ENCODE peak calls at places on chromosomes 1 and 21, in seven cellular contexts. H, B, J, I, K, T and G are unnamed samples. For H3K4me1 and H3K27me3, the result is how much of the 10 kb centered on the place peaks cover.

GRCh38 chr1:31354266-31354665 is 18.6 kb downstream of the FABP3 start:
- DNase-seq in B (no peak), H (no peak), J (no peak), I (no peak), T (no peak), K (no peak), G (peak)

GRCh38 chr1:70411360-70411844 is 334 bp downstream of the CTH start:
- DNase-seq in I (no peak), K (no peak), B (peak), H (no peak), J (peak), T (no peak), G (peak)

GRCh38 chr21:37459575-37459974 is 93.0 kb downstream of the DYRK1A start:
- DNase-seq in K (no peak), T (no peak), H (no peak), J (no peak), I (no peak), B (no peak), G (peak)

GRCh38 chr1:155018617-155019348 is 14.8 kb downstream of the DCST2 start:
- DNase-seq in K (no peak), I (no peak), H (no peak), J (no peak), B (no peak), T (no peak), G (no peak)

GRCh38 chr1:103025858-103026409 is 82.4 kb downstream of the COL11A1 start:
- DNase-seq in K (no peak), B (no peak), J (no peak), T (no peak), H (no peak), I (no peak), G (no peak)

GRCh38 chr1:228105269-228105995 is 2.3 kb upstream of the C1orf35 start:
- DNase-seq in B (no peak), J (peak), I (no peak), T (no peak), K (no peak), H (no peak), G (no peak)

GRCh38 chr1:223331929-223332328 is 32.0 kb downstream of the SUSD4 start:
- DNase-seq in H (no peak), B (no peak), K (no peak), T (no peak), I (no peak), J (no peak), G (peak)

GRCh38 chr21:41894922-41895557 is 15.9 kb upstream of the PRDM15 start:
- DNase-seq in K (no peak), H (no peak), T (no peak), B (no peak), J (no peak), I (no peak), G (peak)

GRCh38 chr1:54623216-54624007 is at the start of gene FAM151A:
- DNase-seq in H (no peak), K (no peak), J (peak), B (no peak), I (no peak), T (no peak), G (no peak)

GRCh38 chr1:174789399-174789798 is 210.3 kb upstream of the CACYBP start:
- DNase-seq in I (no peak), J (no peak), K (no peak), B (no peak), H (no peak), T (no peak), G (peak)

GRCh38 chr1:47482783-47483182 is 44.9 kb downstream of the FOXD2 start:
- DNase-seq in K (no peak), H (no peak), J (no peak), B (no peak), T (no peak), I (no peak), G (no peak)

GRCh38 chr1:64545118-64545916 is 75.4 kb downstream of the CACHD1 start:
- DNase-seq in I (no peak), T (no peak), J (no peak), K (no peak), B (no peak), H (no peak), G (no peak)

GRCh38 chr1:11978290-11978689 is 2.0 kb upstream of the MFN2 start:
- DNase-seq in K (no peak), T (no peak), H (no peak), B (no peak), J (no peak), I (no peak), G (no peak)

GRCh38 chr1:225578247-225578646 is 74.7 kb downstream of the ENAH start:
- DNase-seq in T (no peak), J (no peak), K (no peak), B (no peak), H (no peak), I (no peak), G (no peak)

GRCh38 chr1:113534130-113534817 is 144.0 kb downstream of the MAGI3 start:
- DNase-seq in K (no peak), J (no peak), I (no peak), H (no peak), B (no peak), T (no peak), G (peak)

GRCh38 chr1:156677616-156678596 is 699 bp upstream of the NES start:
- DNase-seq in I (peak), T (peak), H (peak), B (peak), K (peak), J (peak), G (peak)

GRCh38 chr1:9281071-9281827 is 11.4 kb upstream of the SPSB1 start:
- DNase-seq in K (peak), T (no peak), B (no peak), J (no peak), H (no peak), I (no peak), G (peak)

GRCh38 chr1:53089478-53090226 is 27.6 kb downstream of the PODN start:
- DNase-seq in I (no peak), H (no peak), T (peak), K (no peak), J (no peak), B (no peak), G (peak)

GRCh38 chr1:5877001-5877400 is 115.2 kb downstream of the NPHP4 start:
- DNase-seq in B (no peak), K (no peak), T (no peak), I (no peak), H (no peak), J (no peak), G (no peak)

GRCh38 chr1:818611-819291 is 105.0 kb upstream of the SAMD11 start:
- DNase-seq in T (no peak), K (no peak), H (peak), I (no peak), B (no peak), J (no peak), G (no peak)

GRCh38 chr1:200973937-200974657 is 49.4 kb downstream of the KIF21B start:
- DNase-seq in I (no peak), T (no peak), J (no peak), H (no peak), B (no peak), K (peak), G (no peak)

GRCh38 chr1:67807282-67807681 is 26.0 kb downstream of the GNG12 start:
- DNase-seq in B (no peak), I (no peak), H (no peak), J (no peak), T (no peak), K (no peak), G (no peak)

GRCh38 chr1:166170726-166171125 is 3.9 kb upstream of the FAM78B start:
- DNase-seq in B (no peak), T (no peak), J (no peak), H (peak), I (no peak), K (no peak), G (no peak)

GRCh38 chr1:243731301-243731891 is 118.6 kb downstream of the AKT3 start:
- DNase-seq in K (no peak), H (peak), J (no peak), T (peak), I (no peak), B (no peak), G (no peak)

GRCh38 chr1:176559474-176560390 is 96.8 kb downstream of the PAPPA2 start:
- DNase-seq in J (no peak), K (no peak), B (no peak), H (peak), I (no peak), T (peak), G (peak)

DNA sequence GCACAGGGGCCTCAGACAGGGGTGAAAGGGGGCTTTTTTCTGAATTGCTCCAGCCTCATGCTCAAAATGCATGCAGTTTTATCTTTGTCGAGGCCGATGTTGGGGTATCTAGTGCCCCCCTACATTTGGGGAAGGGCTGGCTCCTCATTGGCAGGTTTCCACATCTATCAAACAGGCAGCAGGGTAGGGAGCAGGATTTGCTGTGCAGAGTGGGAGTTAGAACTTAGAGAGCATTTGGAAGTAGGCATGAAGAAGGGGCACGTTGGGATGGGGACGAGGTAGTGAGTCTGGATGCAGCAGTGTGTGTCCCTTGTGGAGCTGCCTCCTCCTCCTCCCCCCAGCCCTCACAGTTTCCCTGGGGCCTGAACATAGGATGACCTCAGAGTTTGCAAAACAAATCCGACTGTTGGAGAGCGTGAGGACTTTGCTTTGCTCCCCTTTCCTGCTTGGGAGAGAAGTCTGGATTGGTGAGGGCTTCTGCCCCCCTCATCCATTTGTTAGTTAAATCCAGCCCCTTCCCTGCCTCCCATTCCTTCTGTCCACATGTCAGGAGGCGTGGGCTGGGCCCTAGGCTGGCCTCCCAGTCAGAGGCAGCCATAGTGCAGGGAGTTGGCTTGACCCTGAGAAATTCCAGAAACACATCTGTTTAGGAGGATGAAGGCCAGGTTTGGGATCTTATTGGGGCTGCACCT is 36.9 kb upstream of the GPR37L1 start:
- DNase-seq in J (peak), T (peak), I (no peak), H (peak), K (no peak), B (no peak), G (peak)
- H3K4me1 ChIP-seq in J (under half), T (under half), I (under half), H (under half), K (under half), B (under half), G (under half)

GRCh38 chr1:30049748-30050147 is 673.6 kb downstream of the MATN1 start:
- DNase-seq in H (no peak), T (no peak), K (no peak), I (no peak), J (no peak), B (no peak), G (no peak)
- H3K27me3 ChIP-seq in H (under half), T (under half), K (under half), I (under half), J (under half), B (half or more), G (half or more)

GRCh38 chr1:167512262-167512661 is 6.1 kb downstream of the CD247 start:
- DNase-seq in T (no peak), I (no peak), H (no peak), K (no peak), B (no peak), J (no peak), G (no peak)
- H3K4me3 ChIP-seq in T (no peak), I (peak), H (no peak), K (no peak), B (no peak), J (peak), G (no peak)

GRCh38 chr1:33001282-33001681 is 35.4 kb downstream of the AK2 start:
- DNase-seq in J (no peak), I (no peak), H (no peak), K (no peak), T (no peak), B (no peak), G (no peak)
- H3K4me1 ChIP-seq in J (half or more), I (under half), H (under half), K (under half), T (under half), B (half or more), G (under half)

GRCh38 chr1:170665625-170666024 is 1.7 kb downstream of the PRRX1 start:
- DNase-seq in J (peak), I (no peak), H (no peak), K (peak), T (no peak), B (no peak), G (peak)
- H3K27me3 ChIP-seq in J (half or more), I (under half), H (under half), K (under half), T (half or more), B (half or more), G (under half)

GRCh38 chr1:118960567-118961136 is 27.5 kb downstream of the TBX15 start:
- DNase-seq in B (no peak), I (no peak), H (no peak), K (no peak), T (peak), J (no peak), G (no peak)

GRCh38 chr1:118958140-118958539 is 30.0 kb downstream of the TBX15 start:
- DNase-seq in H (no peak), T (no peak), K (no peak), J (no peak), B (no peak), I (no peak), G (no peak)

GRCh38 chr1:118961156-118961555 is 27.0 kb downstream of the TBX15 start:
- DNase-seq in H (no peak), T (no peak), B (no peak), J (no peak), I (no peak), K (no peak), G (no peak)

GRCh38 chr1:118958937-118959631 is 29.1 kb downstream of the TBX15 start:
- DNase-seq in K (no peak), T (no peak), B (no peak), H (no peak), J (no peak), I (no peak), G (no peak)

DNA sequence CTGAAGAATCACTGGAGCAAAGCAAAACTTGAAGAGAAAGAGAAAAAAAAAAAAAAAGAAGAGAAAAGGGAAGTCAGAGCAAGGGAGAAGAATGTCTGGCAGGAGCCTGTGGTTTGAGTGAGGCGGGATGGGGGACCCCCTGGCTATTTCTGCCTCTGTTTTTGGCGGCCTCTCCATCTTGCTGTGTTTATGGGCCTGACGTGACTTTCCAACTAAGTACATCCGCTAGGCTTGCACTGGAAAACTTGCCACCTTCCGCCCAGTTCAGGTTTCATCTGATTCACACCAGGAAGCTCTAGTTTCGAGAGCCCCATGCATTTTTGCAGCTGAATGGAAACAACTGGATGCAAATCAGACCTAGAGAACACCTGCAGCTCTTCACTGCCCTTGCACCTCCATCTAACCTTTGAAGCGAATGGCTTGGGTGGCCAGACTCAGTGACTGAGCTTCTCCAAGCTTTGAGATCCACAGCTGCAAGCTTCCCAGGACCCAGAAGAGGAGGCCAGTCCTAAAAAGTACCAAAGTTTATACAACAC is 28.0 kb downstream of the TBX15 start:
- DNase-seq in H (no peak), T (no peak), K (no peak), I (no peak), J (no peak), B (no peak), G (no peak)
- H3K4me3 ChIP-seq in H (no peak), T (no peak), K (no peak), I (no peak), J (no peak), B (no peak), G (peak)

GRCh38 chr1:111222308-111223125 is 5.0 kb upstream of the CHI3L2 start:
- DNase-seq in T (peak), I (peak), H (peak), K (peak), J (peak), B (peak), G (peak)

GRCh38 chr1:111221633-111222286 is 5.8 kb upstream of the CHI3L2 start:
- DNase-seq in T (no peak), J (no peak), K (no peak), H (no peak), B (no peak), I (no peak), G (no peak)

GRCh38 chr1:111225091-111225490 is 2.4 kb upstream of the CHI3L2 start:
- DNase-seq in K (no peak), I (no peak), J (no peak), H (no peak), B (no peak), T (no peak), G (no peak)

GRCh38 chr1:111221276-111221632 is 6.3 kb upstream of the CHI3L2 start:
- DNase-seq in H (no peak), T (no peak), K (no peak), I (no peak), B (no peak), J (no peak), G (no peak)

GRCh38 chr1:111223126-111223443 is 4.4 kb upstream of the CHI3L2 start:
- DNase-seq in H (no peak), J (no peak), B (no peak), T (no peak), K (no peak), I (no peak), G (no peak)
- H3K4me1 ChIP-seq in H (under half), J (under half), B (under half), T (half or more), K (under half), I (half or more), G (under half)

GRCh38 chr1:203451849-203452784 is 23.5 kb upstream of the PRELP start:
- DNase-seq in H (no peak), J (no peak), B (no peak), K (no peak), T (no peak), I (no peak), G (no peak)

GRCh38 chr1:203454986-203455471 is 20.6 kb upstream of the PRELP start:
- DNase-seq in K (no peak), B (no peak), I (no peak), J (no peak), T (no peak), H (no peak), G (no peak)

GRCh38 chr1:203455706-203456105 is 19.9 kb upstream of the PRELP start:
- DNase-seq in J (no peak), K (no peak), T (no peak), H (no peak), I (no peak), B (no peak), G (no peak)

GRCh38 chr1:203453016-203453415 is 22.6 kb upstream of the PRELP start:
- DNase-seq in B (no peak), J (no peak), I (no peak), K (no peak), H (no peak), T (no peak), G (no peak)

DNA sequence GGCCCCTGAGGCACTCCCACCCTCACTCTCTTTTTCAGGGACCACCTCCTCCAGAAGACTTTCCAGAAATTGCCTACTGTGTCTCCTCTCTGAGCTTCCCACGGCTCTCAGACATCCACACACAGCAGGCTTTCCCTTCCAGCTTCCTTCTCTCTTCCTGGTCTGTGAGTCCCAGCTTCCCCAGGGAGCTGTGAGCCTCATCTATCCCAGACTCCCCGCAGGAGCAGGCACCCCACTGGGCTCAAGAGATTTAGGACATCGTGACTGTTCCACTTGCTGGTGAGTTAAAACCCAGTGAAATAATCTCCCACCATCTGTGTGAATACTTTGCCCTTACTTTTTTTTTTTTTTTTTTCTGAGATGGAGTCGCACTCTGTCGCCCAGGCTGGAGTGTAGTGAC is 22.0 kb upstream of the PRELP start:
- DNase-seq in J (no peak), I (no peak), H (no peak), T (no peak), K (no peak), B (no peak), G (no peak)
- H3K27me3 ChIP-seq in J (under half), I (under half), H (under half), T (under half), K (under half), B (half or more), G (under half)